ENCODE peak calls at places on chromosomes 2 and 18, in five cellular contexts. L is T-helper 1 cell, J is Daoy, U is cardiac muscle cell, G is caudate nucleus. F is an unnamed sample.

GRCh38 chr18:28890796-28891195 is 713.9 kb upstream of the CDH2 start:
- DNase-seq in L (no peak), U (no peak), J (no peak), G (no peak), F (no peak)

GRCh38 chr2:100279586-100280534 is 42.4 kb downstream of the LONRF2 start:
- DNase-seq in J (no peak), L (no peak), U (no peak), G (no peak), F (no peak)

GRCh38 chr2:202064206-202064880 is 8.7 kb upstream of the KIAA2012 start:
- DNase-seq in G (no peak), U (peak), L (no peak), J (peak), F (peak)

GRCh38 chr2:111135910-111136297 is 15.2 kb downstream of the BCL2L11 start:
- DNase-seq in G (no peak), L (no peak), J (peak), U (peak), F (peak)

GRCh38 chr18:50424877-50425690 is 50.2 kb downstream of the SKA1 start:
- DNase-seq in U (peak), L (no peak), J (no peak), G (no peak), F (peak)

GRCh38 chr2:71716697-71717624 is 263.6 kb downstream of the DYSF start:
- DNase-seq in J (peak), U (peak), L (no peak), G (no peak), F (peak)

GRCh38 chr2:120400546-120400945 is 54.6 kb downstream of the INHBB start:
- DNase-seq in J (no peak), U (no peak), G (no peak), L (no peak), F (no peak)

GRCh38 chr18:5582054-5582453 is 38.3 kb upstream of the EPB41L3 start:
- DNase-seq in L (no peak), J (peak), G (no peak), U (peak), F (peak)

GRCh38 chr2:240874715-240875227 is 6.1 kb downstream of the AGXT start:
- DNase-seq in L (no peak), J (no peak), G (no peak), U (no peak), F (no peak)

GRCh38 chr2:217797661-217798069 is 205.1 kb downstream of the TNS1 start:
- DNase-seq in J (peak), G (no peak), U (no peak), L (no peak), F (peak)

GRCh38 chr2:212845941-212846340 is 305.5 kb downstream of the IKZF2 start:
- DNase-seq in G (no peak), U (no peak), J (peak), L (no peak), F (peak)

GRCh38 chr18:25349131-25349925 is 2.6 kb downstream of the ZNF521 start:
- DNase-seq in G (peak), U (peak), J (peak), L (no peak), F (peak)

GRCh38 chr2:196592912-196593881 is 46.3 kb upstream of the CCDC150 start:
- DNase-seq in J (peak), L (no peak), U (peak), G (peak), F (peak)

GRCh38 chr18:36706313-36706881 is 122.4 kb downstream of the TPGS2 start:
- DNase-seq in J (peak), U (no peak), G (no peak), L (no peak), F (peak)

GRCh38 chr2:196853301-196854087 is 44.3 kb upstream of the C2orf66 start:
- DNase-seq in G (no peak), J (no peak), L (no peak), U (no peak), F (no peak)

GRCh38 chr18:3384664-3385189 is 65.2 kb upstream of the TGIF1 start:
- DNase-seq in L (no peak), U (no peak), J (no peak), G (no peak), F (no peak)

GRCh38 chr2:241844066-241844728 is 14.5 kb downstream of the PDCD1 start:
- DNase-seq in L (peak), U (peak), G (no peak), J (peak), F (peak)

GRCh38 chr18:54931152-54931551 is 28.1 kb downstream of the CCDC68 start:
- DNase-seq in U (no peak), L (no peak), G (no peak), J (no peak), F (no peak)

GRCh38 chr2:197073701-197074433 is 147.4 kb upstream of the PGAP1 start:
- DNase-seq in U (peak), G (peak), J (no peak), L (no peak), F (peak)

GRCh38 chr18:78762753-78763152 is 216.9 kb upstream of the SALL3 start:
- DNase-seq in J (no peak), G (no peak), U (no peak), L (no peak), F (no peak)

GRCh38 chr2:110215566-110216158 is 3.3 kb upstream of the MTLN start:
- DNase-seq in L (no peak), G (no peak), J (no peak), U (no peak), F (no peak)

GRCh38 chr2:234983011-234983726 is 31.4 kb downstream of the SH3BP4 start:
- DNase-seq in L (no peak), J (peak), U (no peak), G (no peak), F (no peak)

GRCh38 chr2:43075906-43076585 is 150.4 kb downstream of the ZFP36L2 start:
- DNase-seq in G (no peak), L (no peak), U (peak), J (peak), F (peak)

GRCh38 chr2:101809656-101810055 is 112.1 kb downstream of the MAP4K4 start:
- DNase-seq in U (no peak), J (no peak), G (no peak), L (no peak), F (peak)

GRCh38 chr2:128249555-128249954 is 69.1 kb downstream of the HS6ST1 start:
- DNase-seq in J (no peak), U (no peak), G (no peak), L (no peak), F (no peak)

GRCh38 chr2:27262379-27263286 is at the start of gene SLC30A3:
- DNase-seq in J (peak), L (peak), U (peak), G (no peak), F (peak)

GRCh38 chr2:191178806-191179514 is 28.2 kb upstream of the STAT4 start:
- DNase-seq in L (no peak), G (no peak), U (peak), J (no peak), F (peak)

GRCh38 chr2:186910996-186911395 is 62.0 kb upstream of the ZSWIM2 start:
- DNase-seq in U (no peak), J (no peak), G (no peak), L (no peak), F (no peak)

GRCh38 chr2:20430461-20431302 is 16.2 kb upstream of the RHOB start:
- DNase-seq in J (peak), L (no peak), U (no peak), G (no peak), F (peak)

GRCh38 chr18:54183390-54183789 is 41.1 kb downstream of the MBD2 start:
- DNase-seq in L (no peak), G (no peak), J (no peak), U (no peak), F (no peak)

GRCh38 chr2:238994432-238994831 is 146.5 kb downstream of the TWIST2 start:
- DNase-seq in L (no peak), G (no peak), U (no peak), J (no peak), F (no peak)

GRCh38 chr2:164048729-164049128 is 312.9 kb upstream of the FIGN start:
- DNase-seq in J (no peak), L (no peak), G (no peak), U (no peak), F (no peak)